ENCODE peak calls at places on chromosomes 5 and 9, in eight cellular contexts. X is uterus; T is PC-3; I is prostate gland; Z is CD4-positive, alpha-beta T cell; M is heart right ventricle; U is vagina; O is psoas muscle. K is an unnamed sample. For H3K27me3, the result is how much of the 10 kb centered on the place peaks cover.

GRCh38 chr9:20030671-20031070 is 241.8 kb upstream of the SLC24A2 start:
- DNase-seq in M (no peak), T (no peak), Z (no peak), O (no peak), I (no peak), U (no peak), X (no peak), K (no peak)

GRCh38 chr5:150595466-150596031 is 44.9 kb upstream of the SYNPO start:
- DNase-seq in O (no peak), X (no peak), U (no peak), M (no peak), Z (no peak), I (no peak), T (no peak), K (no peak)

GRCh38 chr9:78857371-78858225 is 560.7 kb downstream of the PSAT1 start:
- DNase-seq in U (no peak), O (no peak), Z (no peak), T (no peak), I (no peak), M (no peak), X (no peak), K (no peak)

GRCh38 chr5:131671994-131672655 is 37.1 kb upstream of the RAPGEF6 start:
- DNase-seq in X (no peak), M (no peak), O (no peak), Z (no peak), I (peak), T (peak), U (no peak), K (no peak)

GRCh38 chr5:139658928-139659667 is 10.9 kb downstream of the CXXC5 start:
- DNase-seq in I (no peak), O (peak), X (no peak), Z (no peak), M (peak), T (peak), U (no peak), K (peak)

GRCh38 chr9:129097671-129098306 is 12.8 kb downstream of the CRAT start:
- DNase-seq in M (no peak), X (no peak), T (no peak), I (no peak), O (no peak), Z (no peak), U (no peak), K (no peak)

GRCh38 chr9:89463986-89464901 is 33.7 kb downstream of the SEMA4D start:
- DNase-seq in M (no peak), X (no peak), O (no peak), Z (peak), I (no peak), T (no peak), U (no peak), K (no peak)

GRCh38 chr5:67989457-67989856 is 226.1 kb upstream of the PIK3R1 start:
- DNase-seq in Z (no peak), T (no peak), U (no peak), M (no peak), X (no peak), O (no peak), I (no peak), K (no peak)

GRCh38 chr9:137487454-137488329 is 28.6 kb upstream of the NSMF start:
- DNase-seq in T (no peak), U (no peak), X (no peak), O (no peak), M (no peak), Z (no peak), I (no peak), K (no peak)

GRCh38 chr5:73693573-73694061 is 67.6 kb downstream of the ARHGEF28 start:
- DNase-seq in U (no peak), M (no peak), T (peak), I (no peak), O (no peak), Z (no peak), X (no peak), K (no peak)

GRCh38 chr5:140358738-140359310 is 1.2 kb upstream of the SLC4A9 start:
- DNase-seq in X (no peak), O (no peak), Z (no peak), T (peak), U (no peak), I (no peak), M (no peak), K (no peak)

GRCh38 chr5:6201626-6202025 is 176.7 kb downstream of the MED10 start:
- DNase-seq in Z (no peak), X (no peak), O (no peak), T (peak), M (no peak), I (no peak), U (no peak), K (no peak)

GRCh38 chr5:173547579-173547978 is 68.9 kb downstream of the BOD1 start:
- DNase-seq in X (no peak), O (no peak), I (no peak), M (no peak), Z (no peak), U (no peak), T (peak), K (no peak)

GRCh38 chr9:19009566-19009965 is 23.4 kb downstream of the SAXO1 start:
- DNase-seq in T (no peak), I (no peak), Z (no peak), M (no peak), X (no peak), U (no peak), O (no peak), K (no peak)

GRCh38 chr5:82792001-82792615 is 285.1 kb downstream of the TMEM167A start:
- DNase-seq in O (no peak), X (no peak), M (no peak), T (no peak), I (no peak), Z (no peak), U (no peak), K (no peak)

GRCh38 chr9:92954078-92954861 is 6.9 kb downstream of the FGD3 start:
- DNase-seq in Z (peak), I (peak), O (no peak), T (peak), U (no peak), X (no peak), M (no peak), K (no peak)

GRCh38 chr9:116639251-116639741 is 47.8 kb upstream of the TRIM32 start:
- DNase-seq in M (no peak), Z (no peak), I (no peak), U (no peak), T (no peak), X (no peak), O (no peak), K (no peak)

GRCh38 chr5:150645070-150645700 is 4.7 kb downstream of the SYNPO start:
- DNase-seq in X (peak), I (no peak), Z (no peak), U (no peak), O (peak), T (peak), M (peak), K (peak)

GRCh38 chr9:108056805-108057386 is 567.3 kb upstream of the KLF4 start:
- DNase-seq in M (no peak), Z (no peak), O (no peak), I (no peak), X (no peak), T (peak), U (no peak), K (no peak)

GRCh38 chr5:145293716-145294115 is 541.4 kb downstream of the PRELID2 start:
- DNase-seq in U (no peak), I (no peak), O (no peak), M (no peak), Z (no peak), T (peak), X (no peak), K (no peak)

GRCh38 chr9:124660341-124660801 is 110.7 kb downstream of the NR6A1 start:
- DNase-seq in O (no peak), X (no peak), M (no peak), T (peak), Z (peak), U (no peak), I (no peak), K (no peak)

GRCh38 chr5:78648359-78649219 is at the start of gene LHFPL2:
- DNase-seq in O (peak), Z (no peak), I (peak), X (peak), T (peak), M (peak), U (no peak), K (peak)

GRCh38 chr5:166441-167372 is 24.6 kb upstream of the LRRC14B start:
- DNase-seq in U (no peak), X (no peak), Z (no peak), M (no peak), I (peak), O (peak), T (no peak), K (no peak)

GRCh38 chr9:92506184-92506857 is 24.0 kb upstream of the ASPN start:
- DNase-seq in Z (no peak), X (peak), O (peak), T (peak), I (no peak), M (no peak), U (no peak), K (peak)

GRCh38 chr9:110619831-110620230 is 40.3 kb upstream of the SVEP1 start:
- DNase-seq in I (no peak), X (no peak), U (no peak), O (no peak), M (no peak), T (no peak), Z (no peak), K (no peak)

GRCh38 chr9:95131023-95131943 is 186.2 kb downstream of the FANCC start:
- DNase-seq in M (peak), I (peak), U (no peak), O (peak), Z (peak), T (peak), X (peak), K (peak)

GRCh38 chr5:159825551-159826051 is 90.7 kb upstream of the ADRA1B start:
- DNase-seq in U (no peak), T (peak), I (no peak), M (no peak), Z (no peak), X (peak), O (peak), K (no peak)

GRCh38 chr5:142810081-142810480 is 39.9 kb downstream of the ARHGAP26 start:
- DNase-seq in I (no peak), M (no peak), O (no peak), U (no peak), Z (no peak), T (no peak), X (no peak), K (no peak)

GRCh38 chr9:107481035-107481434 is 8.5 kb downstream of the KLF4 start:
- DNase-seq in U (no peak), O (no peak), T (peak), X (no peak), Z (no peak), I (no peak), M (no peak), K (no peak)

GRCh38 chr9:138038244-138038671 is 160.7 kb downstream of the CACNA1B start:
- DNase-seq in U (no peak), O (no peak), Z (no peak), M (no peak), T (no peak), I (no peak), X (no peak), K (no peak)

GRCh38 chr9:116300360-116300759 is 146.8 kb downstream of the PAPPA start:
- DNase-seq in Z (no peak), O (no peak), U (no peak), I (no peak), T (no peak), X (no peak), M (no peak), K (no peak)

GRCh38 chr9:130692365-130692764 is 1.2 kb upstream of the EXOSC2 start:
- DNase-seq in O (peak), M (peak), U (no peak), T (no peak), I (no peak), X (peak), Z (no peak), K (no peak)

GRCh38 chr5:180649297-180650039 is at the start of gene FLT4:
- DNase-seq in M (no peak), T (no peak), X (peak), U (no peak), Z (no peak), I (no peak), O (no peak), K (peak)

GRCh38 chr9:6937209-6937608 is 179.4 kb downstream of the KDM4C start:
- DNase-seq in U (no peak), O (no peak), M (no peak), T (peak), X (no peak), Z (no peak), I (no peak), K (no peak)

GRCh38 chr5:15702102-15702501 is 202.1 kb downstream of the FBXL7 start:
- DNase-seq in X (no peak), Z (no peak), I (no peak), T (no peak), O (no peak), M (no peak), U (no peak), K (no peak)

GRCh38 chr5:168291281-168291960 is at the start of gene WWC1:
- DNase-seq in U (no peak), I (peak), T (peak), O (peak), M (peak), Z (peak), X (no peak), K (no peak)
- H3K27ac ChIP-seq in U (peak), I (peak), T (peak), O (no peak), M (no peak), Z (no peak), X (no peak), K (no peak)

GRCh38 chr5:66796306-66797292 is 200.4 kb downstream of the MAST4 start:
- DNase-seq in M (no peak), T (peak), X (no peak), I (no peak), Z (no peak), O (no peak), U (no peak), K (no peak)
- TF ChIP-seq CTCF in M (peak), T (peak), X (no peak), I (no peak), Z (no peak), O (no peak), U (no peak), K (no peak)

GRCh38 chr5:127934791-127935256 is 148.7 kb upstream of the SLC12A2 start:
- DNase-seq in T (peak), U (no peak), Z (no peak), I (no peak), M (no peak), O (no peak), X (no peak), K (no peak)
- H3K27me3 ChIP-seq in T (under half), U (under half), Z (under half), I (under half), M (under half), O (under half), X (under half), K (under half)

GRCh38 chr5:56919942-56920662 is 10.7 kb downstream of the SETD9 start:
- DNase-seq in I (no peak), O (no peak), T (no peak), Z (no peak), U (no peak), X (no peak), M (no peak), K (no peak)
- H3K27ac ChIP-seq in I (no peak), O (no peak), T (no peak), Z (no peak), U (no peak), X (no peak), M (no peak), K (no peak)

GRCh38 chr5:126301056-126301455 is 122.2 kb upstream of the GRAMD2B start:
- DNase-seq in T (no peak), O (no peak), I (no peak), X (no peak), U (no peak), Z (no peak), M (no peak), K (no peak)

DNA sequence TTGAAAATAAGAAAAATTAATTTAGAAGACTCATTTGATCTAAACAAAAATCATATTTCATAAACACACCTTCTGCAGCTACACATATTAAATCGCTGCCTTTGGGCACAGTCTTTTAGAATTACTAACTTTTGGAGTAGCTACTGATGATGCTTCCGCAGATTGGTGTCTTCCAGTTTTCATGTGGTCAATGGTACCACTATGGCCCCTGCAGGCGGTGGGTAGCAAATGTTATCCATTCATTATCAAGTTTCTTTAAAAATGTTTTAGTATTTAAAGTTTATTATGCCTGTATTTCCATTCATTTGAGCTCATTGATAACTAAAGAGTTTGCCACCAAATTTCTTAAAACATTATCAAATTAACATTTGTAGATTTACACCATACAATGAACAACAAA is 122.9 kb upstream of the GRAMD2B start:
- DNase-seq in M (no peak), T (no peak), X (no peak), U (no peak), Z (no peak), I (no peak), O (no peak), K (no peak)
- TF ChIP-seq CTCF in M (no peak), T (peak), X (no peak), U (no peak), Z (no peak), I (no peak), O (no peak), K (no peak)

DNA sequence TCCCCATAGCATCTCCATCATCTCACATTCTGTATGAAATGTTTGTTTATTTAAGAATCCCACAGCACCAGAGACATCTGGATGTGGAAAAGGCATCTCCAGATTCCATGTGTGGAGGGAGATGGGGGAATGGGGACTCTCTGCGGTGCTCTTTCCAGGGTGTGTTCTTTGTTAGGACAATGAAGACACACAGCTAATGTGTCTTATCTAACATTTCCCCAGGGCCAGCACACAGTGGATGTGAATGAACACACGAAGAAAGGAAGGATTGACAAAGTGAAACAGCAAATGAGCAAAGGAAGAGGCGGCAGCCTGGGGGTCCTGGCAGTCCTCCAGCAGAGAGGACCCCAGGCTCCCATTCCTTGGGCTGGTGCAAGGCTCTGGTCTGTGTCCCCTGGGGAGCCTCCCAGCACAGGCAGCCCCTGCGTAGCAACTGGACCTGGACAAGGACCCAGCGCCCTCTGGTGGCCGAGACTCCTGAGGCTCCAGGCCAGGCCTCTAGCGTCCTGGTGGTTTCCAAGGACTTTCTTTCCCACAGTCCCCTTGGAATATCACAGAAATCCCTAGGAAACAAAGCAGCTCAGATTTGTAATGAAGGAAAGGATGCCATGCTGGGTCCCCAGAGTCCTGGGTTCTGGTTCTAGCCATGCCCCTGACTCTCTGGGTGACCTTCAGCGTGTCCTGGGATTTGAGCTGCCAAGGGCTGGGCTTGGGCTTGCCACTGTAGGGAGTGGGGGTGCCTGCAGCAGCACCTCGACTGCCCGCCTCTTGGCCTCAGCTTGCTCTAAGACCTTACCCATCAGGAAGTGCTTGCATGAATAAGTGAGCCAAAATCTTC is 3.5 kb upstream of the PDLIM7 start:
- DNase-seq in T (peak), O (peak), Z (peak), U (no peak), I (peak), M (peak), X (peak), K (peak)
- H3K27me3 ChIP-seq in T (under half), O (under half), Z (under half), U (under half), I (under half), M (under half), X (under half), K (under half)

DNA sequence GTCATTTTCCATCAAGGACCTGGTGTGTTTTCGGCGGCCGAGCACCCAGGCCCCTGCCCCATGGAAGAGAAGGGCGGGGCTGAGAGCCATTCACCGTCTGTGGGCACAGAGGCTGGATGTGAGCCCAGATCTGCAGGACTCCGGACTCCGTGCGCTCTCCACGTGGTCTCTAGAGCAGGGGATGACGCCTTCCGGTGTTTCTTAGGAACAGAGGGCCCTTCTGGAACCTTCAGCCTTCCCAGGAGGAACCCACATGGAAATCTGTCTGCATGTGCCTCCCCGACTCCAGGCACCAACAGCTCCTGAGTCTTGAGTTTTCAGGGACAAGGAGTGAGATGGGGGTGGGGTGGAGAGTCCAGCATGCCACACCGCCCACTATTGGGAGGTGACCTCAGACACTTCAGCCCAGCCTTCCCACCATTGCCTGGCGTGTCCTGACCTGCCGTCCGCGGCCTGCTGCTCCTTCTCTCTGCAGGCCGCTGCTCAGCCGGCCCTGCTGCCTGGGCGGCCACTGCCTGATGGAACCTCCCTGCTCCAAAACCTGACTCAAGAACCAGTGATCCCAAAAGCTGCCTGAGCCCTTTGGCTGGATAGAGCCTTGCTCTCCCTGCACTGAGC is 2.4 kb upstream of the RXRA start:
- DNase-seq in I (no peak), Z (no peak), U (no peak), M (peak), O (peak), X (peak), T (no peak), K (peak)
- H3K27ac ChIP-seq in I (peak), Z (no peak), U (peak), M (peak), O (peak), X (peak), T (no peak), K (peak)

DNA sequence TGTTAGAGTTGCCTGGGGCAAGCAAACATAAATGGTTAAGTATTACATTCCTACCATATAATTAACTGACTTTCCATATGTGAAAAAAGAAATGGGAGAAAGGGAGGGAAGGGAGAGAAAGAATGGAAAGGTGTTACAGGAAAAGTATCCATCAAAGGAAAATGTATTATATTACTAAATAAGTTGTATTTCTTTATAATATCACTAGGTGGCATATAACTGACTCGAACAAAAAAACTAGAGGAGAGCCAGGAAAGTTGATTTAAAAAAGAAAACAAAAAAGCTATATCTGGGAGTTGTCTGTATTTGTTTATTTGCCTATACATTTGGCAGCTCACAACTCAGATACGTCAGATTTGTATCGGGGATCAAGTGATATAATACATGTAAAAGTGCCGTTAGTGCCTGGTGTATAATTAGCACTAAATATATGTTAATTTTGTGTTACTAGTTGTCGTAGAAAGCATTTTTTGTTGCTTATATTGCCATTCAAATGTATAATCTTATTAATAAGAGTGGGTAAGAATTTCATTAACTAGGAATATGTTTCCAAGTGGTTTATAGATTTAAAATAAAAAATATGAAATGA is 59.6 kb upstream of the ADAMTS19 start:
- DNase-seq in T (peak), I (no peak), O (no peak), X (no peak), M (no peak), U (no peak), Z (no peak), K (no peak)
- TF ChIP-seq CTCF in T (peak), I (no peak), O (peak), X (peak), M (peak), U (no peak), Z (no peak), K (no peak)